ENCODE peak calls at places on chromosome 9, in five cellular contexts. One of them, this sample, is unnamed.

GRCh38 chr9:122941560-122942234 is 877 bp downstream of the RABGAP1 start:
- DNase-seq in T-helper 22 cell: no peak
- DNase-seq in MV-4-11: no peak
- DNase-seq in kidney glomerular epithelial cell: peak; percentile 57
- DNase-seq in glutamatergic neuron: no peak
- DNase-seq in this sample: peak; percentile 47

GRCh38 chr9:88011005-88011766 is 36.9 kb upstream of the CDK20 start:
- DNase-seq in T-helper 22 cell: no peak
- DNase-seq in MV-4-11: peak; percentile 1
- DNase-seq in kidney glomerular epithelial cell: peak; percentile 2
- DNase-seq in glutamatergic neuron: no peak
- DNase-seq in this sample: peak; percentile 10

GRCh38 chr9:136081113-136081825 is 13.8 kb downstream of the NACC2 start:
- DNase-seq in T-helper 22 cell: no peak
- DNase-seq in MV-4-11: peak; percentile 10
- DNase-seq in kidney glomerular epithelial cell: no peak
- DNase-seq in glutamatergic neuron: peak; percentile 48
- DNase-seq in this sample: no peak

GRCh38 chr9:2465921-2466460 is 155.6 kb upstream of the VLDLR start:
- DNase-seq in T-helper 22 cell: no peak
- DNase-seq in MV-4-11: peak; percentile 43
- DNase-seq in kidney glomerular epithelial cell: peak; percentile 19
- DNase-seq in glutamatergic neuron: no peak
- DNase-seq in this sample: peak; percentile 83

GRCh38 chr9:100082786-100083185 is 16.0 kb downstream of the ERP44 start:
- DNase-seq in T-helper 22 cell: no peak
- DNase-seq in MV-4-11: no peak
- DNase-seq in kidney glomerular epithelial cell: no peak
- DNase-seq in glutamatergic neuron: no peak
- DNase-seq in this sample: no peak

GRCh38 chr9:127949827-127950512 is 12.3 kb upstream of the DPM2 start:
- DNase-seq in T-helper 22 cell: no peak
- DNase-seq in MV-4-11: no peak
- DNase-seq in kidney glomerular epithelial cell: no peak
- DNase-seq in glutamatergic neuron: no peak
- DNase-seq in this sample: no peak

GRCh38 chr9:137452761-137453642 is 6.1 kb downstream of the NSMF start:
- DNase-seq in T-helper 22 cell: no peak
- DNase-seq in MV-4-11: no peak
- DNase-seq in kidney glomerular epithelial cell: no peak
- DNase-seq in glutamatergic neuron: peak; percentile 20
- DNase-seq in this sample: no peak

GRCh38 chr9:137157618-137158502 is 12.0 kb downstream of the LRRC26 start:
- DNase-seq in T-helper 22 cell: no peak
- DNase-seq in MV-4-11: no peak
- DNase-seq in kidney glomerular epithelial cell: no peak
- DNase-seq in glutamatergic neuron: no peak
- DNase-seq in this sample: no peak

GRCh38 chr9:77953590-77953989 is 78.0 kb downstream of the GNAQ start:
- DNase-seq in T-helper 22 cell: no peak
- DNase-seq in MV-4-11: peak; percentile 36
- DNase-seq in kidney glomerular epithelial cell: no peak
- DNase-seq in glutamatergic neuron: no peak
- DNase-seq in this sample: no peak

GRCh38 chr9:95807326-95807947 is 68.1 kb upstream of the ERCC6L2 start:
- DNase-seq in T-helper 22 cell: no peak
- DNase-seq in MV-4-11: no peak
- DNase-seq in kidney glomerular epithelial cell: no peak
- DNase-seq in glutamatergic neuron: no peak
- DNase-seq in this sample: no peak

GRCh38 chr9:129183495-129184308 is 5.6 kb upstream of the IER5L start:
- DNase-seq in T-helper 22 cell: no peak
- DNase-seq in MV-4-11: peak; percentile 58
- DNase-seq in kidney glomerular epithelial cell: no peak
- DNase-seq in glutamatergic neuron: no peak
- DNase-seq in this sample: peak; percentile 18

GRCh38 chr9:120889606-120890396 is 12.8 kb upstream of the PHF19 start:
- DNase-seq in T-helper 22 cell: no peak
- DNase-seq in MV-4-11: no peak
- DNase-seq in kidney glomerular epithelial cell: no peak
- DNase-seq in glutamatergic neuron: no peak
- DNase-seq in this sample: no peak

GRCh38 chr9:90451804-90452203 is 190.8 kb downstream of the DIRAS2 start:
- DNase-seq in T-helper 22 cell: no peak
- DNase-seq in MV-4-11: no peak
- DNase-seq in kidney glomerular epithelial cell: no peak
- DNase-seq in glutamatergic neuron: no peak
- DNase-seq in this sample: peak; percentile 11

GRCh38 chr9:82934949-82935348 is 128.0 kb downstream of the RASEF start:
- DNase-seq in T-helper 22 cell: no peak
- DNase-seq in MV-4-11: no peak
- DNase-seq in kidney glomerular epithelial cell: peak; percentile 89
- DNase-seq in glutamatergic neuron: no peak
- DNase-seq in this sample: peak; percentile 94

GRCh38 chr9:130118841-130119520 is 53.2 kb upstream of the NCS1 start:
- DNase-seq in T-helper 22 cell: no peak
- DNase-seq in MV-4-11: peak; percentile 20
- DNase-seq in kidney glomerular epithelial cell: peak; percentile 89
- DNase-seq in glutamatergic neuron: peak; percentile 66
- DNase-seq in this sample: peak; percentile 96

GRCh38 chr9:136545065-136545965 is 533 bp downstream of the NOTCH1 start:
- DNase-seq in T-helper 22 cell: peak; percentile 34
- DNase-seq in MV-4-11: no peak
- DNase-seq in kidney glomerular epithelial cell: no peak
- DNase-seq in glutamatergic neuron: no peak
- DNase-seq in this sample: peak; percentile 23

GRCh38 chr9:33263131-33263935 is 1.2 kb downstream of the BAG1 start:
- DNase-seq in T-helper 22 cell: no peak
- DNase-seq in MV-4-11: peak; percentile 39
- DNase-seq in kidney glomerular epithelial cell: peak; percentile 25
- DNase-seq in glutamatergic neuron: peak; percentile 22
- DNase-seq in this sample: peak; percentile 52

GRCh38 chr9:117703538-117703937 is 665 bp upstream of the TLR4 start:
- DNase-seq in T-helper 22 cell: no peak
- DNase-seq in MV-4-11: no peak
- DNase-seq in kidney glomerular epithelial cell: no peak
- DNase-seq in glutamatergic neuron: no peak
- DNase-seq in this sample: no peak

GRCh38 chr9:74645007-74645639 is 148.0 kb downstream of the RORB start:
- DNase-seq in T-helper 22 cell: no peak
- DNase-seq in MV-4-11: no peak
- DNase-seq in kidney glomerular epithelial cell: no peak
- DNase-seq in glutamatergic neuron: no peak
- DNase-seq in this sample: no peak

GRCh38 chr9:95102001-95102433 is 215.5 kb downstream of the FANCC start:
- DNase-seq in T-helper 22 cell: no peak
- DNase-seq in MV-4-11: no peak
- DNase-seq in kidney glomerular epithelial cell: no peak
- DNase-seq in glutamatergic neuron: no peak
- DNase-seq in this sample: no peak

GRCh38 chr9:71984388-71985069 is 73.1 kb downstream of the C9orf85 start:
- DNase-seq in T-helper 22 cell: no peak
- DNase-seq in MV-4-11: no peak
- DNase-seq in kidney glomerular epithelial cell: no peak
- DNase-seq in glutamatergic neuron: peak; percentile 27
- DNase-seq in this sample: peak; percentile 81

GRCh38 chr9:31027678-31028077 is 1356.8 kb upstream of the ACO1 start:
- DNase-seq in T-helper 22 cell: no peak
- DNase-seq in MV-4-11: no peak
- DNase-seq in kidney glomerular epithelial cell: no peak
- DNase-seq in glutamatergic neuron: no peak
- DNase-seq in this sample: no peak